ENCODE peak calls at places on chromosome 1, in five cellular contexts. Q is RPMI7951, E is fibroblast of lung, R is AG08396, P is head of caudate nucleus. A is an unnamed sample.

GRCh38 chr1:171803461-171804022 is 22.1 kb downstream of the METTL13 start:
- DNase-seq in Q (no peak), E (no peak), R (no peak), P (no peak), A (no peak)

GRCh38 chr1:234212764-234213406 is 160.4 kb upstream of the COA6 start:
- DNase-seq in Q (peak), E (peak), R (peak), P (no peak), A (no peak)

GRCh38 chr1:178740491-178740890 is 15.4 kb downstream of the RALGPS2 start:
- DNase-seq in Q (no peak), E (no peak), R (no peak), P (no peak), A (no peak)

GRCh38 chr1:24364975-24365678 is 46.0 kb downstream of the GRHL3 start:
- DNase-seq in Q (peak), E (peak), R (peak), P (no peak), A (no peak)

GRCh38 chr1:47578026-47578861 is 140.4 kb downstream of the FOXD2 start:
- DNase-seq in Q (peak), E (peak), R (no peak), P (peak), A (peak)

GRCh38 chr1:34597877-34598514 is 156.9 kb upstream of the GJB5 start:
- DNase-seq in Q (peak), E (peak), R (peak), P (peak), A (peak)

GRCh38 chr1:221478050-221478949 is 263.6 kb downstream of the DUSP10 start:
- DNase-seq in Q (peak), E (peak), R (peak), P (peak), A (no peak)

GRCh38 chr1:5961601-5962000 is 30.6 kb downstream of the NPHP4 start:
- DNase-seq in Q (no peak), E (no peak), R (no peak), P (no peak), A (no peak)

GRCh38 chr1:45850017-45850416 is 46.6 kb downstream of the MAST2 start:
- DNase-seq in Q (no peak), E (no peak), R (no peak), P (no peak), A (no peak)

GRCh38 chr1:93239862-93240261 is 59.3 kb downstream of the CCDC18 start:
- DNase-seq in Q (no peak), E (no peak), R (no peak), P (no peak), A (no peak)

GRCh38 chr1:2112280-2112701 is 62.1 kb downstream of the PRKCZ start:
- DNase-seq in Q (no peak), E (no peak), R (no peak), P (no peak), A (no peak)

GRCh38 chr1:166457700-166458099 is 290.9 kb upstream of the FAM78B start:
- DNase-seq in Q (no peak), E (no peak), R (no peak), P (no peak), A (no peak)

GRCh38 chr1:116232989-116233514 is 121.9 kb downstream of the MAB21L3 start:
- DNase-seq in Q (no peak), E (no peak), R (no peak), P (no peak), A (no peak)

GRCh38 chr1:28577738-28578536 is 14.1 kb upstream of the RAB42 start:
- DNase-seq in Q (no peak), E (no peak), R (no peak), P (no peak), A (no peak)

GRCh38 chr1:206469933-206470691 is at the start of gene IKBKE:
- DNase-seq in Q (peak), E (peak), R (peak), P (peak), A (peak)

A was measured in nucleus accumbens.